ENCODE peak calls at places on chromosome 9, in eight cellular contexts. H is neural crest cell; B is kidney; Q is HFFc6; T is transverse colon; U is progenitor cell of endocrine pancreas; J is CD4-positive, alpha-beta T cell; W is astrocyte of the spinal cord. E is an unnamed sample.

GRCh38 chr9:126592461-126592860 is 21.3 kb upstream of the LMX1B start:
- DNase-seq in H (no peak), B (no peak), Q (no peak), T (no peak), U (no peak), J (no peak), W (no peak), E (no peak)

GRCh38 chr9:127974769-127975261 is 6.0 kb downstream of the EEIG1 start:
- DNase-seq in H (no peak), B (peak), Q (no peak), T (no peak), U (no peak), J (no peak), W (no peak), E (no peak)

GRCh38 chr9:120740135-120740534 is 25.9 kb upstream of the MEGF9 start:
- DNase-seq in H (no peak), B (no peak), Q (no peak), T (no peak), U (no peak), J (no peak), W (no peak), E (no peak)

GRCh38 chr9:12766357-12766756 is 8.5 kb upstream of the LURAP1L start:
- DNase-seq in H (no peak), B (no peak), Q (no peak), T (no peak), U (no peak), J (no peak), W (no peak), E (no peak)

GRCh38 chr9:33737811-33738606 is 57.4 kb upstream of the PRSS3 start:
- DNase-seq in H (peak), B (no peak), Q (peak), T (peak), U (no peak), J (no peak), W (peak), E (no peak)

GRCh38 chr9:18442629-18443491 is 31.1 kb upstream of the ADAMTSL1 start:
- DNase-seq in H (peak), B (peak), Q (peak), T (peak), U (peak), J (peak), W (peak), E (peak)

GRCh38 chr9:81594415-81594814 is 94.9 kb downstream of the TLE1 start:
- DNase-seq in H (no peak), B (no peak), Q (no peak), T (no peak), U (no peak), J (no peak), W (no peak), E (no peak)

GRCh38 chr9:1429328-1429727 is 379.2 kb downstream of the DMRT2 start:
- DNase-seq in H (no peak), B (no peak), Q (no peak), T (peak), U (no peak), J (no peak), W (no peak), E (no peak)

GRCh38 chr9:31153250-31153840 is 1231.1 kb upstream of the ACO1 start:
- DNase-seq in H (no peak), B (no peak), Q (no peak), T (no peak), U (no peak), J (no peak), W (no peak), E (no peak)

GRCh38 chr9:107830479-107830878 is 340.9 kb upstream of the KLF4 start:
- DNase-seq in H (no peak), B (no peak), Q (no peak), T (no peak), U (no peak), J (no peak), W (no peak), E (no peak)

GRCh38 chr9:137454506-137455360 is 4.4 kb downstream of the NSMF start:
- DNase-seq in H (no peak), B (peak), Q (no peak), T (peak), U (no peak), J (peak), W (no peak), E (no peak)

GRCh38 chr9:122076773-122077172 is 16.3 kb downstream of the TTLL11 start:
- DNase-seq in H (no peak), B (no peak), Q (no peak), T (no peak), U (no peak), J (no peak), W (no peak), E (no peak)

GRCh38 chr9:121156263-121156731 is 45.4 kb downstream of the RAB14 start:
- DNase-seq in H (no peak), B (no peak), Q (peak), T (no peak), U (no peak), J (no peak), W (peak), E (no peak)

GRCh38 chr9:113593682-113594281 is 130.3 kb downstream of the RGS3 start:
- DNase-seq in H (peak), B (peak), Q (peak), T (peak), U (peak), J (no peak), W (peak), E (no peak)

GRCh38 chr9:86035827-86036440 is 63.4 kb downstream of the GOLM1 start:
- DNase-seq in H (no peak), B (no peak), Q (no peak), T (no peak), U (no peak), J (no peak), W (no peak), E (no peak)

GRCh38 chr9:91760906-91761305 is 189.1 kb downstream of the ROR2 start:
- DNase-seq in H (no peak), B (no peak), Q (no peak), T (peak), U (no peak), J (no peak), W (no peak), E (no peak)

GRCh38 chr9:91764661-91765060 is 185.4 kb downstream of the ROR2 start:
- DNase-seq in H (no peak), B (no peak), Q (no peak), T (no peak), U (no peak), J (no peak), W (no peak), E (no peak)

GRCh38 chr9:91758491-91758981 is 191.5 kb downstream of the ROR2 start:
- DNase-seq in H (peak), B (no peak), Q (peak), T (peak), U (peak), J (no peak), W (peak), E (no peak)

GRCh38 chr9:91757802-91758201 is 192.2 kb downstream of the ROR2 start:
- DNase-seq in H (no peak), B (no peak), Q (no peak), T (no peak), U (no peak), J (no peak), W (no peak), E (no peak)

GRCh38 chr9:91761362-91761761 is 188.7 kb downstream of the ROR2 start:
- DNase-seq in H (no peak), B (no peak), Q (no peak), T (no peak), U (no peak), J (no peak), W (no peak), E (no peak)
- TF ChIP-seq CTCF in H (no peak), B (no peak), Q (no peak), T (no peak), U (no peak), J (no peak), W (no peak), E (no peak)

GRCh38 chr9:6584881-6585597 is 60.5 kb downstream of the GLDC start:
- DNase-seq in H (no peak), B (no peak), Q (peak), T (no peak), U (no peak), J (no peak), W (peak), E (no peak)
- TF ChIP-seq CTCF in H (peak), B (peak), Q (peak), T (peak), U (peak), J (peak), W (peak), E (peak)

GRCh38 chr9:95124582-95125359 is 192.7 kb downstream of the FANCC start:
- DNase-seq in H (no peak), B (no peak), Q (no peak), T (no peak), U (no peak), J (no peak), W (no peak), E (no peak)
- TF ChIP-seq CTCF in H (peak), B (peak), Q (peak), T (no peak), U (peak), J (no peak), W (peak), E (no peak)

DNA sequence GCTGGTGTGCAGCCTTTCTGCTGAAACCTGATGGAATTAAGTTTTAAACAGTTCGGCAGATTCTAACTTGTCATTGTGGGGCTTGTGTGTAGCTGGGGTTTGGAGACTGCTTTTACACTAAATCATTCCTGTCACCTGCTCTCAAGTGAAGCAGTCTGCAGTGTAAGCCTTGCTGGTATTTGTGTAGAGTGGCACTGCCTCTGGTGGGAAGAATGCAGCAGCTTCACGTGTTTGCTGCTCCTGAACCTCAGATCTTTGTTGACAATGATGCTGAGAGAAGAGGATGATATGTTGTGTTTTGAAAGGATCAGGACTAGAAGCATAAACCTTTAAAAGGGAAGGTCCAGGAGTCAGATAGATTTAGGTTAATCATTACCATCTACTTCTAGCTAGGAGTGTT is 88.1 kb downstream of the KDM4C start:
- DNase-seq in H (no peak), B (no peak), Q (peak), T (no peak), U (no peak), J (no peak), W (no peak), E (no peak)
- TF ChIP-seq CTCF in H (peak), B (peak), Q (peak), T (peak), U (peak), J (no peak), W (peak), E (peak)

DNA sequence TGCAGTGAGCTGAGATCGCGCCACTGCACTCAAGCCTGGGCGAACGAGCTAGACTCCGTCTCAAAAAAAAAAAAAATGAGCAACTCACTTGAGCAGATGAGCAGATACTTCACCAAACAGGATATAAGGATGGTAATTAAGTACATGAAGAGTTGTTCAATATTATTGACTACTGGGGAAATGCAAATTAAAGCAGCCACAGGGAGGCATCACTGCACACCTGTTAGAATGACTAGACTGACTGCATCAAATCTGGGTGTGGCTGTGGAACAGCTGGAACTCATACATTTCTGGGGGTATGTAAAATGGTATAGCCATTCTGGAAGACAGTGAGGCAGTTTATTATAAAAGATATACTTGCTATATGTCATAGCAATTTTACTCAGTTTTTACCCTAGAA is 93.0 kb downstream of the WNK2 start:
- DNase-seq in H (no peak), B (no peak), Q (no peak), T (peak), U (no peak), J (no peak), W (no peak), E (no peak)
- TF ChIP-seq CTCF in H (no peak), B (no peak), Q (no peak), T (peak), U (no peak), J (no peak), W (no peak), E (no peak)

GRCh38 chr9:99169982-99170761 is 51.6 kb downstream of the ALG2 start:
- DNase-seq in H (no peak), B (no peak), Q (no peak), T (no peak), U (no peak), J (no peak), W (no peak), E (no peak)
- TF ChIP-seq CTCF in H (no peak), B (no peak), Q (peak), T (no peak), U (peak), J (no peak), W (no peak), E (no peak)

GRCh38 chr9:37428345-37428744 is 5.8 kb downstream of the GRHPR start:
- DNase-seq in H (no peak), B (no peak), Q (no peak), T (no peak), U (no peak), J (no peak), W (no peak), E (peak)

GRCh38 chr9:37432020-37432419 is 9.5 kb downstream of the GRHPR start:
- DNase-seq in H (no peak), B (no peak), Q (no peak), T (no peak), U (no peak), J (no peak), W (no peak), E (no peak)

GRCh38 chr9:37429441-37430285 is 7.2 kb downstream of the GRHPR start:
- DNase-seq in H (no peak), B (no peak), Q (no peak), T (no peak), U (no peak), J (no peak), W (no peak), E (no peak)

GRCh38 chr9:37433754-37434435 is 11.4 kb downstream of the GRHPR start:
- DNase-seq in H (peak), B (peak), Q (no peak), T (no peak), U (no peak), J (no peak), W (no peak), E (no peak)

DNA sequence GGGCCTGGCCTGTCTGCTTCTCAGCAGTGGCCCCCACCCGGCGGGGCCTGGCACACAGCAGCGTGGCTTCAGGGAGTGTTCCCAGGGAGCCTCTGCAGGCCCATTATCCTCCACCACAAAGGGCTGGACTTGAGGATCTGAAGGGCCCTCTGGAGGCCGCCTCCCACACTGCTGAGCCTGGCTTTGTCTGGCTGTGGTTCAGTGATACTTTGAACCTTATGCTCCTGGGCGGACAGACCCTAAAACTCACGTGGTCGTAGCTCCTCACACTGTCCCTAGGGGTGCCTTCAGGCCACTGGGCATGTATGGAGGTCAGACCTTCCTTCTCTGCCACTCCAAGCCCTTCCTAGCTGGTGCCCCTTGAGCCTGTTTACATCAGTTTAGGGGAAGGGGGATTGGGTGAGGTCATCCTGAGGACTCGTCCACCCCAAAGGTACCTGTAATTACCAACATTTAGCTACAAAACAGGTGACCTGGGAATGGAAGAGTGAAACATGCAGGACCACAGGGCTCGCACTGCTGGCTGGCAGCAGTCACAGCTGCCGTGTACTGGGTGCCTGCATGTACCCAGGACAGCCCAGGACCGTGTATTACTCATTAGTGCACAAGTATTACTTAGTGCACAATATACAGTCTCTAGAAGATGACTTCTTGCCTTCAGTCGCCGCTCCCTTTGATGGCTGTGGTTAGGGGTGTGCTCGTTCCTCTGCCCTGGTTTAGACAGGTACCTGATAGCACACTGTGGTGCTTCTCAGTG is 8.5 kb downstream of the GRHPR start:
- DNase-seq in H (peak), B (no peak), Q (no peak), T (no peak), U (no peak), J (no peak), W (peak), E (no peak)
- TF ChIP-seq CTCF in H (no peak), B (no peak), Q (peak), T (peak), U (no peak), J (no peak), W (peak), E (no peak)

GRCh38 chr9:131214931-131215330 is 61.4 kb downstream of the FAM78A start:
- DNase-seq in H (no peak), B (no peak), Q (no peak), T (no peak), U (no peak), J (no peak), W (no peak), E (no peak)

GRCh38 chr9:131216806-131217205 is 59.5 kb downstream of the FAM78A start:
- DNase-seq in H (no peak), B (no peak), Q (no peak), T (no peak), U (no peak), J (no peak), W (no peak), E (no peak)

GRCh38 chr9:131220485-131220884 is 55.8 kb downstream of the FAM78A start:
- DNase-seq in H (no peak), B (no peak), Q (no peak), T (no peak), U (no peak), J (no peak), W (no peak), E (no peak)

GRCh38 chr9:131217321-131218031 is 58.8 kb downstream of the FAM78A start:
- DNase-seq in H (no peak), B (no peak), Q (no peak), T (no peak), U (no peak), J (no peak), W (no peak), E (no peak)

DNA sequence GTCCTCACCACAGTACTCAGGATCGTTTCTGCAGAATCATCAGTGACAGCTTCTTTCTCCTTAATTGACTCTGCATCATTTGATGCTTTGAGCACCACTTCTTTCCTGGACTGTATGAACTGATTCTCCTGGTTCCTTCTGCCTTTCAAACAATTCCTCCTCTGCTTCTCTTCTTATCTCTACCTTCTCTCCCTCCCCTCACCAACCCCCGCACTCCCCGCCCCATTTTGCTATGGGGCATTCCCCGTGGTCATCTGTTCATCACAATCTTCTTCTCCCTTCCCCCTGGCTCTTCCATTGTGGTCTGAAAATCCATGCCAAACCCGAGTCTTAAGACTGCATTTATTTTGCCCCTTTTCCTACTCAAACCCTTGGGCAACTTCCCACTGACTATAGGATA is 57.9 kb downstream of the FAM78A start:
- DNase-seq in H (no peak), B (no peak), Q (no peak), T (no peak), U (no peak), J (no peak), W (no peak), E (no peak)
- TF ChIP-seq CTCF in H (no peak), B (no peak), Q (no peak), T (no peak), U (no peak), J (no peak), W (no peak), E (no peak)

GRCh38 chr9:134813841-134814240 is 66.8 kb upstream of the FCN2 start:
- DNase-seq in H (no peak), B (no peak), Q (no peak), T (no peak), U (no peak), J (no peak), W (no peak), E (no peak)

GRCh38 chr9:134814598-134815215 is 65.9 kb upstream of the FCN2 start:
- DNase-seq in H (no peak), B (no peak), Q (peak), T (no peak), U (no peak), J (no peak), W (peak), E (no peak)

GRCh38 chr9:134811079-134811672 is 69.4 kb upstream of the FCN2 start:
- DNase-seq in H (no peak), B (no peak), Q (no peak), T (no peak), U (no peak), J (no peak), W (no peak), E (no peak)

GRCh38 chr9:134809296-134809695 is 71.3 kb upstream of the FCN2 start:
- DNase-seq in H (no peak), B (no peak), Q (no peak), T (no peak), U (no peak), J (no peak), W (no peak), E (no peak)

DNA sequence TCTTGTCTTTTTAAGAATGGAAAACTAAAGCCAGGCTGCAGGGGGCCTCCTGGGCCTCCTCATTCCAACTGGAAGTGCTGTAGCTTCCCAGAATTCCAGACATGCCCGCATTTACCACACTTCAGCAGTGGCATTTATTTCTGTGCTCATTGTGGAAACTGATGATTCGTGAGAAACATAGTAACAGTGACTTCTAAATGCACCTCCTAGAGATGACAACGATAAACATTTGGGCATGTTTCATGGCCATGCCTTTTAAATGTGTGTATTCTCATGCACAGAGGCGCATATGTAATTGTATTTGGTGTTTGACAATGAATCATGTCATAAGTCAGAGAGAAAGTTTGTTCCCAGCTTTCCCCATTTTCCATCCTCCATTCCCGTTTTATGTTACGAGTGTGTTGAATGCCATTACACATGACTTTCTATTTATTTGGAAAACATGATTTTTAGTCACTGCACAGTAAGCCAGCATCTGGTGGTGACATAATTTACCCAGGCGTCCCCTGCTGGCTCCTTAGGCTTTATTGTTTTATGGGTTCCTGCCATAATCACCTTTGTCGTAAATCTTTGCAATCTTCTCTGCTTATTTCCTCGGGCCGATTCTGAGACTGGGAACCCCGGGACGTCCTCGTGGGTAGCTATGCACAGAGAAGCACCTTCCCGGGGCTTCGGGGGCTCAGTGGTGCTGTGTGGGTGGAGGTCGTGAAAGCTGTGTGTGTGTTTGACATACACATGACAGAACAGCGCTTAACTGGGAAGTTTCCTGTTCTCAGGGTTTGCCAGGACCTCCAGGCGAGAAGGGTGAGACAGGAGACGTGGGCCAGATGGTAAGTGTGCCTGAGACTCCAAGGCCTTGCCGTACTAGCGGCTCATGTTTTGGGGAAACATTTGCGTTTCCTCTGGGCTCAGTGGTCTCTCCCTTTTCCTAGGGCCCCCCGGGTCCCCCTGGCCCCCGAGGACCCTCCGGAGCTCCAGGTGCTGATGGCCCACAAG is 68.6 kb upstream of the FCN2 start:
- DNase-seq in H (no peak), B (no peak), Q (peak), T (no peak), U (no peak), J (no peak), W (peak), E (no peak)
- TF ChIP-seq CTCF in H (no peak), B (no peak), Q (peak), T (no peak), U (no peak), J (no peak), W (peak), E (no peak)

E was measured in D721Med.